ENCODE peak calls at places on chromosomes 6 and 20, in eight cellular contexts. One of them, this sample, is unnamed. For H3K4me1, the result is how much of the 10 kb centered on the place peaks cover.

GRCh38 chr20:10487354-10488115 is 52.4 kb downstream of the SLX4IP start:
- DNase-seq in body of pancreas: no peak
- DNase-seq in heart right ventricle: no peak
- DNase-seq in BE2C: no peak
- DNase-seq in left ventricle myocardium inferior: no peak
- DNase-seq in mucosa of descending colon: no peak
- DNase-seq in tibial artery: no peak
- DNase-seq in K562: no peak
- DNase-seq in this sample: no peak

GRCh38 chr6:151098166-151098565 is 141.6 kb upstream of the AKAP12 start:
- DNase-seq in mucosa of descending colon: no peak
- DNase-seq in tibial artery: peak
- DNase-seq in left ventricle myocardium inferior: no peak
- DNase-seq in body of pancreas: no peak
- DNase-seq in heart right ventricle: no peak
- DNase-seq in BE2C: no peak
- DNase-seq in K562: no peak
- DNase-seq in this sample: no peak

GRCh38 chr20:35196313-35196712 is 24.4 kb downstream of the PROCR start:
- DNase-seq in BE2C: no peak
- DNase-seq in left ventricle myocardium inferior: no peak
- DNase-seq in heart right ventricle: no peak
- DNase-seq in mucosa of descending colon: no peak
- DNase-seq in tibial artery: no peak
- DNase-seq in body of pancreas: no peak
- DNase-seq in K562: no peak
- DNase-seq in this sample: no peak

GRCh38 chr6:121482004-121482693 is 46.7 kb downstream of the GJA1 start:
- DNase-seq in K562: no peak
- DNase-seq in body of pancreas: no peak
- DNase-seq in mucosa of descending colon: no peak
- DNase-seq in tibial artery: no peak
- DNase-seq in left ventricle myocardium inferior: no peak
- DNase-seq in BE2C: no peak
- DNase-seq in heart right ventricle: no peak
- DNase-seq in this sample: no peak

GRCh38 chr6:36492621-36493020 is 49.8 kb downstream of the KCTD20 start:
- DNase-seq in K562: no peak
- DNase-seq in mucosa of descending colon: no peak
- DNase-seq in BE2C: no peak
- DNase-seq in tibial artery: no peak
- DNase-seq in heart right ventricle: no peak
- DNase-seq in body of pancreas: no peak
- DNase-seq in left ventricle myocardium inferior: no peak
- DNase-seq in this sample: no peak

GRCh38 chr6:35049885-35050284 is 91.3 kb downstream of the TCP11 start:
- DNase-seq in heart right ventricle: peak
- DNase-seq in BE2C: no peak
- DNase-seq in tibial artery: peak
- DNase-seq in K562: peak
- DNase-seq in mucosa of descending colon: peak
- DNase-seq in left ventricle myocardium inferior: peak
- DNase-seq in body of pancreas: peak
- DNase-seq in this sample: no peak

GRCh38 chr6:77880501-77880900 is 227.7 kb downstream of the MEI4 start:
- DNase-seq in left ventricle myocardium inferior: no peak
- DNase-seq in BE2C: no peak
- DNase-seq in heart right ventricle: no peak
- DNase-seq in K562: no peak
- DNase-seq in tibial artery: no peak
- DNase-seq in mucosa of descending colon: no peak
- DNase-seq in body of pancreas: no peak
- DNase-seq in this sample: no peak

GRCh38 chr6:53593001-53593488 is 48.1 kb upstream of the GCLC start:
- DNase-seq in left ventricle myocardium inferior: no peak
- DNase-seq in heart right ventricle: no peak
- DNase-seq in K562: no peak
- DNase-seq in mucosa of descending colon: no peak
- DNase-seq in body of pancreas: no peak
- DNase-seq in tibial artery: no peak
- DNase-seq in BE2C: no peak
- DNase-seq in this sample: no peak

GRCh38 chr6:163414367-163415175 is at the start of gene QKI:
- DNase-seq in BE2C: peak
- DNase-seq in body of pancreas: peak
- DNase-seq in tibial artery: peak
- DNase-seq in K562: peak
- DNase-seq in heart right ventricle: peak
- DNase-seq in left ventricle myocardium inferior: peak
- DNase-seq in mucosa of descending colon: peak
- DNase-seq in this sample: peak

GRCh38 chr6:154615483-154616025 is 105.1 kb upstream of the CNKSR3 start:
- DNase-seq in left ventricle myocardium inferior: peak
- DNase-seq in body of pancreas: peak
- DNase-seq in BE2C: peak
- DNase-seq in K562: peak
- DNase-seq in mucosa of descending colon: peak
- DNase-seq in heart right ventricle: peak
- DNase-seq in tibial artery: peak
- DNase-seq in this sample: peak

GRCh38 chr6:28142446-28142845 is 763 bp downstream of the ZKSCAN8 start:
- DNase-seq in mucosa of descending colon: no peak
- DNase-seq in body of pancreas: no peak
- DNase-seq in tibial artery: no peak
- DNase-seq in BE2C: no peak
- DNase-seq in heart right ventricle: no peak
- DNase-seq in left ventricle myocardium inferior: no peak
- DNase-seq in K562: no peak
- DNase-seq in this sample: no peak

GRCh38 chr20:57006411-57007170 is 259.9 kb downstream of the BMP7 start:
- DNase-seq in left ventricle myocardium inferior: no peak
- DNase-seq in tibial artery: no peak
- DNase-seq in BE2C: no peak
- DNase-seq in mucosa of descending colon: no peak
- DNase-seq in heart right ventricle: no peak
- DNase-seq in body of pancreas: no peak
- DNase-seq in K562: no peak
- DNase-seq in this sample: no peak

DNA sequence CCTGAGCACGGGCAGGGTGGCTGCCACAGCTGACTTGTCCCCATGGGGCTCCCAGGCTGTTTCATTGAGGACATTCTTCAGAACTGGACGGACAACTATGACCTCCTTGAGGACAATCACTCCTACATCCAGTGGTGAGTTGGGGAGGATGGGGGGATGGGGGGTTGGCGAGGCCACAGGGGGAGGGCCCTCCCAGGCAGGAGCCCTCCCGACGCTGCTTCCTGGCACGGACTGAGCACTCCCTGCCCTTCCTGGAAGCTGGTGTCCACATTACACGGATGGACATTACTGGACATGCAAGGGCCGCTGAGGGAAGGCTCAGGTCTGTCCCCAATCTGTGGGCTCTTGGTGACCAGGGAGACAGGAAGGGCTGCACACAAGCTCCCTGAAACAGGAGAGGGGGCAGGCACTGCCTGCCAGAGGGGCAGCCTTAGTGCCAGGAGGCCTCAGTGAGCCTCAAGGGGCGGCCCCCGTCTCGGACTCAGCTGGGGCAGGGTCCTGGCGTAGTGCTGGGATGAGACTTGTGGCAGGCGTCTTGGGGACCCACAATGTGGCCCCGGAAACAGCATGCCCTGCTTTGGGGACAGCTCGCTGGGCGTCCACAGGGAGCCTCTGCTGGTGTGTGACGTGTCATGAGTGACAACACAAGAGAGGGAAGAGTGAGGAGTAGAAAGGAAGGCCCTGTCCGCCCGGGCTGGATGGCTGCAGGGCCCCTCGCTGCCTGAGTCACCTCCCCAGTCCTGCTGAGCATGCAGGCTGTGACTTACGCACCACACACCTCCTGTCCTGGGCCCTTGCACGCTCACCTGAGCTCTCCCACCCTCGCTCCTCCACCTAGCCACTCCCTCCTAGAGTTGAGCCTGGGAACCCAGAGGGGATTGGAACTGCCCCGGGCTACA is 5.1 kb downstream of the OGFR start:
- DNase-seq in heart right ventricle: no peak
- DNase-seq in BE2C: no peak
- DNase-seq in K562: no peak
- DNase-seq in mucosa of descending colon: no peak
- DNase-seq in tibial artery: no peak
- DNase-seq in left ventricle myocardium inferior: no peak
- DNase-seq in body of pancreas: no peak
- DNase-seq in this sample: no peak
- H3K4me1 ChIP-seq in heart right ventricle: under half
- H3K4me1 ChIP-seq in BE2C: under half
- H3K4me1 ChIP-seq in K562: half or more
- H3K4me1 ChIP-seq in mucosa of descending colon: under half
- H3K4me1 ChIP-seq in tibial artery: under half
- H3K4me1 ChIP-seq in left ventricle myocardium inferior: under half
- H3K4me1 ChIP-seq in body of pancreas: under half
- H3K4me1 ChIP-seq in this sample: under half

GRCh38 chr6:149389509-149390297 is 10.4 kb upstream of the SUMO4 start:
- DNase-seq in body of pancreas: no peak
- DNase-seq in BE2C: no peak
- DNase-seq in mucosa of descending colon: no peak
- DNase-seq in K562: no peak
- DNase-seq in heart right ventricle: no peak
- DNase-seq in left ventricle myocardium inferior: no peak
- DNase-seq in tibial artery: no peak
- DNase-seq in this sample: no peak

GRCh38 chr6:149387787-149388512 is 12.1 kb upstream of the SUMO4 start:
- DNase-seq in K562: no peak
- DNase-seq in left ventricle myocardium inferior: no peak
- DNase-seq in tibial artery: no peak
- DNase-seq in body of pancreas: no peak
- DNase-seq in mucosa of descending colon: no peak
- DNase-seq in BE2C: no peak
- DNase-seq in heart right ventricle: no peak
- DNase-seq in this sample: no peak

GRCh38 chr6:149383371-149383770 is 16.7 kb upstream of the SUMO4 start:
- DNase-seq in tibial artery: no peak
- DNase-seq in heart right ventricle: no peak
- DNase-seq in BE2C: no peak
- DNase-seq in left ventricle myocardium inferior: no peak
- DNase-seq in mucosa of descending colon: no peak
- DNase-seq in K562: no peak
- DNase-seq in body of pancreas: no peak
- DNase-seq in this sample: no peak

GRCh38 chr6:149384464-149384863 is 15.6 kb upstream of the SUMO4 start:
- DNase-seq in mucosa of descending colon: no peak
- DNase-seq in body of pancreas: no peak
- DNase-seq in tibial artery: no peak
- DNase-seq in left ventricle myocardium inferior: no peak
- DNase-seq in BE2C: no peak
- DNase-seq in K562: no peak
- DNase-seq in heart right ventricle: no peak
- DNase-seq in this sample: no peak

GRCh38 chr6:149385998-149386646 is 13.9 kb upstream of the SUMO4 start:
- DNase-seq in mucosa of descending colon: no peak
- DNase-seq in body of pancreas: no peak
- DNase-seq in tibial artery: no peak
- DNase-seq in K562: peak
- DNase-seq in left ventricle myocardium inferior: no peak
- DNase-seq in BE2C: no peak
- DNase-seq in heart right ventricle: no peak
- DNase-seq in this sample: no peak
- H3K4me1 ChIP-seq in mucosa of descending colon: under half
- H3K4me1 ChIP-seq in body of pancreas: under half
- H3K4me1 ChIP-seq in tibial artery: under half
- H3K4me1 ChIP-seq in K562: under half
- H3K4me1 ChIP-seq in left ventricle myocardium inferior: under half
- H3K4me1 ChIP-seq in BE2C: under half
- H3K4me1 ChIP-seq in heart right ventricle: under half
- H3K4me1 ChIP-seq in this sample: under half

GRCh38 chr20:47357296-47358051 is 975 bp upstream of the ZMYND8 start:
- DNase-seq in K562: peak
- DNase-seq in heart right ventricle: peak
- DNase-seq in BE2C: peak
- DNase-seq in left ventricle myocardium inferior: peak
- DNase-seq in tibial artery: peak
- DNase-seq in mucosa of descending colon: peak
- DNase-seq in body of pancreas: peak
- DNase-seq in this sample: peak

GRCh38 chr20:47359533-47360206 is 3.2 kb upstream of the ZMYND8 start:
- DNase-seq in body of pancreas: peak
- DNase-seq in mucosa of descending colon: no peak
- DNase-seq in heart right ventricle: no peak
- DNase-seq in K562: no peak
- DNase-seq in tibial artery: no peak
- DNase-seq in BE2C: no peak
- DNase-seq in left ventricle myocardium inferior: no peak
- DNase-seq in this sample: no peak

GRCh38 chr20:47356526-47357295 is at the start of gene ZMYND8:
- DNase-seq in BE2C: peak
- DNase-seq in tibial artery: peak
- DNase-seq in heart right ventricle: peak
- DNase-seq in mucosa of descending colon: peak
- DNase-seq in body of pancreas: peak
- DNase-seq in left ventricle myocardium inferior: peak
- DNase-seq in K562: peak
- DNase-seq in this sample: peak

GRCh38 chr20:47358672-47359532 is 2.4 kb upstream of the ZMYND8 start:
- DNase-seq in left ventricle myocardium inferior: peak
- DNase-seq in heart right ventricle: peak
- DNase-seq in mucosa of descending colon: peak
- DNase-seq in tibial artery: peak
- DNase-seq in BE2C: peak
- DNase-seq in K562: peak
- DNase-seq in body of pancreas: peak
- DNase-seq in this sample: no peak

DNA sequence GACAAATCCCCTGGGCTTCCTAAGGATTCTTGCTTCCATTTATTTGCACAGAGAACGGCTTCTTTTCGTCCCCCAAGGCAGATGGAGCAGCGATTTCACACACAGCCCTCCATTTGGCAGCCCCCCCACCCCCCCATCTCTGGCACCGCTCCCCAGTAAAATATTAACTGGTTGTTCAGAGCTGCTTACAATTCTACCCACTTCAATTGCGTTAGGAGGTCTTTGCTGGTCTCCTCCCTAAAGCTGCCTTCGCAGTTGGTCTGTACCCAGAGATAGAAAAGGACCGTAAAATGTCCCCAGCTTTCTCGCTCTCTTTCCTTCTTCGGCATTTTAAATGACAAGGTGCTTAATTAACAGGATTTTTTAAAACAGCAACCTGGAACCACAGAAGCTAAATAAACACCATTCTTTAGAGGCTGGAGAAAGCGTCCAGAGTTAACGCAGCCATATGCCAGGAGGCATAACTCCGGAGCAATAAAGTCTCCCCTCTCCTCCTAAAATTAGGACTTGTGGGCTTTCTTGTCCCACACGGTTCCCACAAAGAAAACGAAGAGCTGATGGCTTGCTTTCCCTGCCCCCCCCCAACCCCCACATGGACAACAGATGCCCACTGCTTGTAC is 1.7 kb upstream of the ZMYND8 start:
- DNase-seq in K562: no peak
- DNase-seq in body of pancreas: no peak
- DNase-seq in heart right ventricle: no peak
- DNase-seq in tibial artery: no peak
- DNase-seq in mucosa of descending colon: no peak
- DNase-seq in left ventricle myocardium inferior: no peak
- DNase-seq in BE2C: no peak
- DNase-seq in this sample: no peak
- H3K4me1 ChIP-seq in K562: half or more
- H3K4me1 ChIP-seq in body of pancreas: half or more
- H3K4me1 ChIP-seq in heart right ventricle: half or more
- H3K4me1 ChIP-seq in tibial artery: half or more
- H3K4me1 ChIP-seq in mucosa of descending colon: half or more
- H3K4me1 ChIP-seq in left ventricle myocardium inferior: half or more
- H3K4me1 ChIP-seq in BE2C: under half
- H3K4me1 ChIP-seq in this sample: under half

GRCh38 chr20:45347297-45347935 is 808 bp downstream of the SDC4 start:
- DNase-seq in heart right ventricle: no peak
- DNase-seq in K562: no peak
- DNase-seq in tibial artery: no peak
- DNase-seq in left ventricle myocardium inferior: no peak
- DNase-seq in BE2C: no peak
- DNase-seq in body of pancreas: peak
- DNase-seq in mucosa of descending colon: no peak
- DNase-seq in this sample: no peak
- H3K4me1 ChIP-seq in heart right ventricle: half or more
- H3K4me1 ChIP-seq in K562: under half
- H3K4me1 ChIP-seq in tibial artery: half or more
- H3K4me1 ChIP-seq in left ventricle myocardium inferior: half or more
- H3K4me1 ChIP-seq in BE2C: under half
- H3K4me1 ChIP-seq in body of pancreas: under half
- H3K4me1 ChIP-seq in mucosa of descending colon: under half
- H3K4me1 ChIP-seq in this sample: under half